ENCODE peak calls at places on chromosome 6, in nine cellular contexts. Z is nephron progenitor cell; R is activated CD8-positive, alpha-beta memory T cell treated with anti-CD3 and anti-CD28 coated beads, Interleukin-2, amount 50 U/mL, for 4 hours; I is NCI-H345; W is effector CD4-positive, alpha-beta T cell; G is RCC 7860; J is NCI-H774; T is activated naive CD4-positive, alpha-beta T cell; U is Caki2. B is an unnamed sample.
A peak's percentile ranks its signal among the peaks of the same experiment; 100 is the strongest.

GRCh38 chr6:124958149-124958548 is 4.1 kb upstream of the RNF217 start:
- DNase-seq in W (no peak), R (no peak), I (no peak), J (no peak), Z (no peak), G (no peak), U (no peak), T (no peak), B (no peak)

GRCh38 chr6:138493413-138493812 is 5.9 kb downstream of the NHSL1 start:
- DNase-seq in Z (no peak), T (no peak), W (no peak), J (no peak), I (peak; percentile 24), R (no peak), U (peak; percentile 80), G (no peak), B (peak; percentile 54)

GRCh38 chr6:101230866-101231265 is 162.6 kb upstream of the GRIK2 start:
- DNase-seq in R (no peak), W (no peak), T (no peak), J (no peak), U (no peak), G (no peak), Z (no peak), I (no peak), B (no peak)

GRCh38 chr6:30778001-30778400 is 33.7 kb upstream of the IER3 start:
- DNase-seq in T (no peak), W (no peak), J (no peak), G (no peak), Z (no peak), U (no peak), R (no peak), I (no peak), B (no peak)

GRCh38 chr6:1390805-1391511 is 1.6 kb downstream of the FOXF2 start:
- DNase-seq in I (no peak), W (no peak), R (no peak), G (no peak), T (no peak), U (no peak), Z (peak; percentile 48), J (no peak), B (no peak)

GRCh38 chr6:157492249-157492648 is 111.3 kb downstream of the ZDHHC14 start:
- DNase-seq in T (no peak), Z (no peak), G (no peak), R (no peak), I (no peak), W (no peak), J (no peak), U (no peak), B (no peak)

GRCh38 chr6:39362487-39362865 is 40.0 kb upstream of the KCNK16 start:
- DNase-seq in U (no peak), J (no peak), T (no peak), Z (no peak), W (no peak), I (peak; percentile 41), R (no peak), G (peak; percentile 13), B (peak; percentile 45)

GRCh38 chr6:83770910-83771309 is 62.0 kb upstream of the SNAP91 start:
- DNase-seq in G (no peak), I (no peak), W (no peak), Z (no peak), U (no peak), T (no peak), R (no peak), J (no peak), B (no peak)

GRCh38 chr6:35343092-35343834 is 905 bp downstream of the PPARD start:
- DNase-seq in J (no peak), G (no peak), T (no peak), I (no peak), W (no peak), Z (no peak), U (no peak), R (no peak), B (no peak)

GRCh38 chr6:68967549-68968300 is 332.6 kb downstream of the ADGRB3 start:
- DNase-seq in U (peak; percentile 55), W (peak; percentile 12), Z (peak; percentile 79), T (no peak), R (peak; percentile 17), I (peak; percentile 75), J (peak; percentile 40), G (no peak), B (peak; percentile 41)